ENCODE peak calls at places on chromosomes 13 and 19, in eight cellular contexts. T, F, D, L, V, Q, P and S are unnamed samples.

GRCh38 chr13:41601718-41602445 is 144.5 kb downstream of the RGCC start:
- DNase-seq in T (peak), F (no peak), D (no peak), L (peak), V (no peak), Q (no peak), P (no peak), S (no peak)

GRCh38 chr13:42007844-42008243 is 40.6 kb upstream of the DGKH start:
- DNase-seq in T (peak), F (no peak), D (no peak), L (peak), V (no peak), Q (no peak), P (no peak), S (no peak)

GRCh38 chr19:10084803-10085202 is 1.3 kb upstream of the SHFL start:
- DNase-seq in T (no peak), F (no peak), D (no peak), L (no peak), V (no peak), Q (no peak), P (no peak), S (no peak)

GRCh38 chr13:98216135-98216565 is 39.1 kb upstream of the RNF113B start:
- DNase-seq in T (peak), F (no peak), D (peak), L (peak), V (no peak), Q (peak), P (no peak), S (no peak)

GRCh38 chr13:72437458-72437857 is 290.0 kb downstream of the MZT1 start:
- DNase-seq in T (peak), F (no peak), D (no peak), L (peak), V (no peak), Q (no peak), P (no peak), S (no peak)

GRCh38 chr13:113196970-113197737 is 11.3 kb downstream of the PCID2 start:
- DNase-seq in T (no peak), F (no peak), D (no peak), L (no peak), V (no peak), Q (no peak), P (no peak), S (no peak)

GRCh38 chr19:49875801-49876421 is 1.2 kb downstream of the AKT1S1 start:
- DNase-seq in T (no peak), F (peak), D (peak), L (no peak), V (peak), Q (peak), P (no peak), S (peak)

GRCh38 chr19:52155596-52156359 is 15.6 kb downstream of the ZNF836 start:
- DNase-seq in T (no peak), F (no peak), D (no peak), L (no peak), V (no peak), Q (no peak), P (no peak), S (no peak)

GRCh38 chr13:46106839-46107371 is 2.1 kb upstream of the CPB2 start:
- DNase-seq in T (no peak), F (no peak), D (no peak), L (no peak), V (no peak), Q (no peak), P (peak), S (no peak)

GRCh38 chr19:5827891-5828660 is 11.4 kb downstream of the FUT6 start:
- DNase-seq in T (peak), F (peak), D (peak), L (peak), V (peak), Q (peak), P (peak), S (peak)

GRCh38 chr13:46964789-46965527 is 68.1 kb upstream of the HTR2A start:
- DNase-seq in T (peak), F (no peak), D (no peak), L (peak), V (no peak), Q (no peak), P (no peak), S (no peak)

GRCh38 chr13:73335226-73335625 is 276.4 kb downstream of the KLF5 start:
- DNase-seq in T (peak), F (no peak), D (no peak), L (peak), V (no peak), Q (no peak), P (peak), S (no peak)

GRCh38 chr13:29991343-29991742 is 140.9 kb upstream of the UBL3 start:
- DNase-seq in T (peak), F (no peak), D (no peak), L (peak), V (no peak), Q (no peak), P (peak), S (no peak)